ENCODE peak calls at places on chromosomes 1 and 21, in seven cellular contexts. Q is CD8-positive, alpha-beta memory T cell; D is OCI-LY7; Z is transverse colon; K is mesendoderm; R is tibial artery; L is Caco-2. Y is an unnamed sample.

GRCh38 chr1:9275567-9276034 is 17.1 kb upstream of the SPSB1 start:
- DNase-seq in Q (peak; percentile 77), D (peak; percentile 34), L (no peak), K (peak; percentile 70), Z (peak; percentile 59), R (no peak), Y (no peak)

GRCh38 chr1:230381049-230381467 is 45.1 kb downstream of the PGBD5 start:
- DNase-seq in Z (peak; percentile 16), Q (no peak), D (no peak), L (peak; percentile 17), R (no peak), K (no peak), Y (no peak)

GRCh38 chr1:156401175-156401574 is 32.2 kb downstream of the RHBG start:
- DNase-seq in Q (no peak), K (no peak), Z (no peak), D (no peak), L (no peak), R (no peak), Y (no peak)

GRCh38 chr21:27954806-27955205 is 987.9 kb upstream of the ADAMTS5 start:
- DNase-seq in K (no peak), Q (no peak), L (no peak), D (no peak), Z (no peak), R (no peak), Y (no peak)

GRCh38 chr1:58732087-58732486 is 32.2 kb upstream of the MYSM1 start:
- DNase-seq in Z (no peak), R (no peak), L (no peak), K (no peak), D (no peak), Q (no peak), Y (no peak)

GRCh38 chr21:33963848-33964555 is 48.4 kb upstream of the ATP5PO start:
- DNase-seq in D (no peak), K (no peak), R (no peak), L (no peak), Q (no peak), Z (no peak), Y (no peak)

GRCh38 chr1:195763907-195764183 is 844.4 kb downstream of the KCNT2 start:
- DNase-seq in K (peak; percentile 26), L (peak; percentile 2), Q (no peak), Z (no peak), D (no peak), R (no peak), Y (no peak)

GRCh38 chr1:119816407-119816806 is 5.1 kb upstream of the REG4 start:
- DNase-seq in Z (peak; percentile 42), Q (no peak), L (peak; percentile 53), D (no peak), K (no peak), R (no peak), Y (no peak)

GRCh38 chr1:99603699-99604595 is 42.0 kb upstream of the PALMD start:
- DNase-seq in Z (no peak), R (no peak), D (no peak), Q (no peak), K (no peak), L (no peak), Y (no peak)

GRCh38 chr21:37436180-37436579 is 69.6 kb downstream of the DYRK1A start:
- DNase-seq in D (no peak), K (no peak), Z (no peak), L (no peak), R (no peak), Q (no peak), Y (no peak)

GRCh38 chr1:99784143-99784542 is 17.7 kb upstream of the FRRS1 start:
- DNase-seq in K (peak; percentile 53), Q (no peak), L (no peak), D (no peak), R (no peak), Z (no peak), Y (no peak)

GRCh38 chr1:184191181-184191601 is 139.7 kb downstream of the TSEN15 start:
- DNase-seq in D (no peak), Z (peak; percentile 32), R (peak; percentile 71), Q (no peak), L (peak; percentile 19), K (peak; percentile 91), Y (no peak)

GRCh38 chr1:3219005-3219724 is 150.2 kb downstream of the PRDM16 start:
- DNase-seq in Z (peak; percentile 36), L (peak; percentile 68), R (peak; percentile 90), D (no peak), K (no peak), Q (no peak), Y (no peak)

GRCh38 chr1:25609921-25610320 is 6.7 kb upstream of the MAN1C1 start:
- DNase-seq in Z (no peak), R (no peak), K (peak; percentile 80), Q (no peak), L (no peak), D (no peak), Y (no peak)

GRCh38 chr1:152014943-152015342 is 21.3 kb upstream of the S100A10 start:
- DNase-seq in D (no peak), Q (no peak), Z (no peak), K (no peak), L (no peak), R (no peak), Y (no peak)

GRCh38 chr1:9440763-9441194 is 98.5 kb upstream of the SLC25A33 start:
- DNase-seq in R (peak; percentile 84), L (no peak), K (no peak), D (no peak), Q (no peak), Z (no peak), Y (no peak)

GRCh38 chr1:147815503-147815902 is 55.1 kb upstream of the GJA5 start:
- DNase-seq in K (no peak), R (no peak), Q (no peak), Z (no peak), L (no peak), D (no peak), Y (no peak)

GRCh38 chr1:223089250-223089649 is 53.8 kb downstream of the TLR5 start:
- DNase-seq in L (no peak), R (no peak), D (no peak), Z (no peak), K (no peak), Q (no peak), Y (no peak)
- H3K4me1 ChIP-seq in L (peaks cover 7% of the 10 kb centered on the region), R (no peaks in the 10 kb centered on the region), D (no peaks in the 10 kb centered on the region), Z (no peaks in the 10 kb centered on the region), K (no peaks in the 10 kb centered on the region), Q (no peaks in the 10 kb centered on the region), Y (no peaks in the 10 kb centered on the region)

DNA sequence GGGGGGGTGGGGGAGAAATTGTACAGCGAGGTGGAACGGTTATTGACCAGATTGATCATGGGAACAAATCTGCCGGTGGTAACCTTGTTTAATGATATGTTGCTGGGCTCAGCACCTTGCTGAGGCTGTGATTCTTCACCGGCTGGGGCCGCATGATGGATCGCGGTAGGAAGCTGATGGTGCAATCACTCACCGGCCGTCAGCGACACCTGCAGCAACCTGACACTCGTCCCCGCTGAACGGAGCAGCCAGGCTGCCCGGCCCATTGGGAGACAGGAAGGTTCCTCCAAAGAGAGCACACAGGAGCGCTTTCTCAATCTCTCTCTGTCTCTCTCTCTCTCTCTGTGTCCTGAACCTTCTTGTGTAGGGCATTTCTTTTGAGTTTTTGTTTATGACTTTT is 128.5 kb upstream of the RRP15 start:
- DNase-seq in K (peak; percentile 72), R (no peak), Q (no peak), L (peak; percentile 62), D (no peak), Z (peak; percentile 8), Y (no peak)
- H3K4me3 ChIP-seq in K (no peak overlapping the region), R (no peak overlapping the region), Q (no peak overlapping the region), L (no peak overlapping the region), D (no peak overlapping the region), Z (no peak overlapping the region), Y (no peak overlapping the region)

DNA sequence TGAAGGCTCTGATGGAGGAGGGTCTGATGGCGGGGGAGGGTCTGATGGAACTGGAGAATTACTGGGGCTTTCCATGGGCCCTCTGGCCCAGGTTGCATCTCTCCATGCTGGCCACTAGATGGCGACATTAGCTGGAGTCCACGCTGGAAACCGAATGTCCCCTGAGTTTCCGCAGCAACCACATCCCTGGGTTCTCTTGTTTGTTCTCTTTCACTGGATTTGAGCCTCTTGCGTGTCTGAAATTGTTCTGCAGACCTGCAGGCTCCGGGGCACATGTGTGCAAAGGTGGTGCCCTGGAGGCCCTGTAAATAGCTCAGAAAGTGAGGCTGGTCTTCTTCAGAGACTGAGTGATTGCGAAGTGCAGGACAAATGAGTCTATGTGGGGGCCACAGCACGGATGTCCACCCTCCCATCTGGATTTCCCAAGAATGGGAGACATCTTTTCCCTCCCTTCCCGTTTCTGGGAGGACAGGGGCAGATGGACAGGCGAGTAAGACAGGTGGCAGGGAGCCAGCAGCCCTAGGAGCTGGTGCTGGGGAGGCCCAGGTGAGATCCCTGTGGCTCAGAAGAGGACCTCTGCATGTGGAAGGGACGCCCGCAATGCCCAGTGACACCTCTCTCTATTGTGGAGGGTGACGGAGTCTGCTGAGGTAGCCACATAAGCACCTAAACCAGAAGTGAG is 73.2 kb upstream of the ABCG1 start:
- DNase-seq in R (peak; percentile 68), Q (peak; percentile 76), K (peak; percentile 68), Z (peak; percentile 66), L (peak; percentile 70), D (peak; percentile 79), Y (peak; percentile 67)
- H3K4me1 ChIP-seq in R (no peaks in the 10 kb centered on the region), Q (peaks cover 4% of the 10 kb centered on the region), K (no peaks in the 10 kb centered on the region), Z (no peaks in the 10 kb centered on the region), L (no peaks in the 10 kb centered on the region), D (peaks cover 16% of the 10 kb centered on the region), Y (no peaks in the 10 kb centered on the region)

DNA sequence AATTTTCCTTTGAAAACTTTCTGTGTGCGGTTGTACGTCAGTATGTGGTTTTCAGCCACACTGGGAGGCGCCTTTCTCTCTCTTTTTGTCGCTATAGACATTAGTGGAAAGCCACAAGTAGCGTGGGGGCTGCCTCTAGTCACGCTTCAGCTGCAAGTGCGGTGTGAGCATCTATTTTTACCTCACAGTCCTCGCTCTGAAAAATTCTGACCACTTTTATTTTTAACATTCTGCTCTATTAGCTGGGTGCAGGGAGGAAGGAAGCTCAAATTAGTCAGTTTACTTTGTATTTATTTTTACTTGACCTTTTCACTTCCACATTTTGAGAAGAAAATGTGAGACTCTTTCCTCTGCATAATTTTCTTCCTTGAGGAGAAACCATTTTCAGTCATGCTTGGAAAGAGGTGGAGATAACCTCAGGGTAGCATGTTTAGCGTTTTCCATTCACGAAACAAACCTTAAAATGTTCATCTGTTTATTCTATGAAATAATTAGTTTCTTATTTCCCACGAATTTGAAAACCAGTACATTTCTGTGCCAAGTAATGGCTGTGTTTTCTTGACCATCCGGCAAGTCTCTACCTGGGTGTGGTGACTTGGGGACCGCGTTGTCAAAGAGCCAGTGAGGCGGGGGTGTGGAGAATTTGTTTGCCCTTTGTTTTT is 35.6 kb downstream of the ADARB1 start:
- DNase-seq in R (peak; percentile 70), L (no peak), K (no peak), D (peak; percentile 95), Z (peak; percentile 52), Q (no peak), Y (no peak)
- H3K4me3 ChIP-seq in R (peak overlapping the region; percentile 13), L (no peak overlapping the region), K (no peak overlapping the region), D (peak overlapping the region; percentile 44), Z (no peak overlapping the region), Q (peak overlapping the region; percentile 42), Y (no peak overlapping the region)

GRCh38 chr1:172870901-172871606 is 179.7 kb downstream of the TNFSF18 start:
- DNase-seq in Z (no peak), L (peak; percentile 48), D (no peak), Q (no peak), K (no peak), R (no peak), Y (no peak)

GRCh38 chr1:172863031-172863430 is 187.7 kb downstream of the TNFSF18 start:
- DNase-seq in L (no peak), D (no peak), Q (no peak), K (no peak), Z (no peak), R (no peak), Y (no peak)

GRCh38 chr1:172867216-172867828 is 183.4 kb downstream of the TNFSF18 start:
- DNase-seq in R (no peak), L (no peak), Q (no peak), K (no peak), Z (no peak), D (no peak), Y (no peak)
- H3K4me1 ChIP-seq in R (no peaks in the 10 kb centered on the region), L (peaks cover 12% of the 10 kb centered on the region), Q (peaks cover 5% of the 10 kb centered on the region), K (no peaks in the 10 kb centered on the region), Z (no peaks in the 10 kb centered on the region), D (no peaks in the 10 kb centered on the region), Y (no peaks in the 10 kb centered on the region)